ENCODE peak calls at places on chromosomes 5 and 9, in seven cellular contexts. A is posterior cingulate gyrus, K is HuH-7, L is smooth muscle cell of the brain vasculature, Q is endothelial cell, Z is germinal center, R is left ventricle myocardium superior. M is an unnamed sample.

GRCh38 chr9:136688274-136689107 is 1.2 kb upstream of the AGPAT2 start:
- DNase-seq in A (no peak), K (no peak), L (no peak), Q (peak), Z (no peak), R (no peak), M (no peak)

GRCh38 chr5:158392753-158393152 is 533.8 kb upstream of the CLINT1 start:
- DNase-seq in A (no peak), K (no peak), L (no peak), Q (no peak), Z (no peak), R (no peak), M (no peak)

GRCh38 chr5:154540600-154540999 is 62.6 kb upstream of the HAND1 start:
- DNase-seq in A (no peak), K (no peak), L (no peak), Q (no peak), Z (no peak), R (no peak), M (no peak)

GRCh38 chr9:130433168-130433946 is 11.4 kb upstream of the ASS1 start:
- DNase-seq in A (peak), K (peak), L (no peak), Q (peak), Z (peak), R (peak), M (no peak)

GRCh38 chr5:100900796-100901731 is 2.0 kb downstream of the ST8SIA4 start:
- DNase-seq in A (peak), K (no peak), L (no peak), Q (peak), Z (peak), R (peak), M (no peak)

GRCh38 chr5:157459715-157460599 is at the start of gene NIPAL4:
- DNase-seq in A (peak), K (no peak), L (no peak), Q (peak), Z (peak), R (peak), M (no peak)

GRCh38 chr9:27184556-27185351 is 75.7 kb downstream of the TEK start:
- DNase-seq in A (no peak), K (no peak), L (peak), Q (no peak), Z (no peak), R (no peak), M (no peak)

GRCh38 chr5:38719916-38720315 is 125.9 kb upstream of the OSMR start:
- DNase-seq in A (no peak), K (no peak), L (no peak), Q (no peak), Z (no peak), R (no peak), M (no peak)

GRCh38 chr5:142280066-142281011 is 44.5 kb downstream of the SPRY4 start:
- DNase-seq in A (no peak), K (peak), L (peak), Q (peak), Z (no peak), R (peak), M (no peak)

GRCh38 chr5:91417219-91417618 is 34.1 kb upstream of the ARRDC3 start:
- DNase-seq in A (no peak), K (no peak), L (no peak), Q (no peak), Z (no peak), R (no peak), M (no peak)

GRCh38 chr9:114011313-114011712 is 66.8 kb downstream of the AMBP start:
- DNase-seq in A (no peak), K (no peak), L (no peak), Q (peak), Z (no peak), R (no peak), M (no peak)

GRCh38 chr5:132086277-132086794 is 12.7 kb downstream of the CSF2 start:
- DNase-seq in A (no peak), K (no peak), L (peak), Q (no peak), Z (no peak), R (peak), M (peak)

GRCh38 chr9:129866373-129867137 is 31.3 kb downstream of the USP20 start:
- DNase-seq in A (no peak), K (no peak), L (no peak), Q (no peak), Z (no peak), R (no peak), M (no peak)

GRCh38 chr9:37262410-37262809 is 142.0 kb downstream of the ZCCHC7 start:
- DNase-seq in A (no peak), K (peak), L (no peak), Q (peak), Z (no peak), R (no peak), M (no peak)

GRCh38 chr9:38423273-38423938 is 848 bp downstream of the IGFBPL1 start:
- DNase-seq in A (peak), K (no peak), L (no peak), Q (no peak), Z (no peak), R (no peak), M (no peak)

GRCh38 chr9:113221800-113222481 is 597 bp downstream of the SLC31A1 start:
- DNase-seq in A (no peak), K (no peak), L (no peak), Q (no peak), Z (no peak), R (no peak), M (peak)

GRCh38 chr9:135184661-135185459 is 97.4 kb downstream of the OLFM1 start:
- DNase-seq in A (peak), K (no peak), L (no peak), Q (no peak), Z (no peak), R (no peak), M (no peak)

GRCh38 chr9:131179561-131180219 is 54.3 kb downstream of the NUP214 start:
- DNase-seq in A (no peak), K (no peak), L (no peak), Q (no peak), Z (peak), R (no peak), M (no peak)

GRCh38 chr5:142969624-142970439 is 199.7 kb downstream of the ARHGAP26 start:
- DNase-seq in A (no peak), K (no peak), L (no peak), Q (no peak), Z (no peak), R (no peak), M (no peak)

GRCh38 chr5:121027636-121028035 is 563.5 kb downstream of the PRR16 start:
- DNase-seq in A (no peak), K (no peak), L (no peak), Q (no peak), Z (no peak), R (no peak), M (no peak)

GRCh38 chr5:14450055-14450524 is 131.5 kb upstream of the OTULINL start:
- DNase-seq in A (no peak), K (no peak), L (no peak), Q (no peak), Z (no peak), R (peak), M (no peak)

GRCh38 chr5:132408965-132409364 is 39.5 kb downstream of the SLC22A5 start:
- DNase-seq in A (no peak), K (no peak), L (no peak), Q (no peak), Z (no peak), R (no peak), M (no peak)

GRCh38 chr5:119022017-119022745 is 33.8 kb upstream of the DTWD2 start:
- DNase-seq in A (no peak), K (peak), L (no peak), Q (no peak), Z (peak), R (no peak), M (peak)

GRCh38 chr5:32531885-32532520 is 53.4 kb upstream of the SUB1 start:
- DNase-seq in A (peak), K (peak), L (no peak), Q (no peak), Z (no peak), R (no peak), M (no peak)

GRCh38 chr5:56511442-56511841 is 278.3 kb upstream of the ANKRD55 start:
- DNase-seq in A (no peak), K (no peak), L (no peak), Q (no peak), Z (no peak), R (no peak), M (no peak)

GRCh38 chr9:89606049-89606481 is 1.3 kb downstream of the GADD45G start:
- DNase-seq in A (peak), K (no peak), L (no peak), Q (peak), Z (peak), R (peak), M (no peak)

GRCh38 chr5:1041225-1042186 is 32.9 kb downstream of the NKD2 start:
- DNase-seq in A (no peak), K (no peak), L (no peak), Q (no peak), Z (no peak), R (no peak), M (no peak)

GRCh38 chr5:168578006-168578405 is 1.2 kb downstream of the PANK3 start:
- DNase-seq in A (no peak), K (no peak), L (no peak), Q (no peak), Z (no peak), R (no peak), M (no peak)

GRCh38 chr5:54944364-54944763 is 41.0 kb downstream of the ESM1 start:
- DNase-seq in A (no peak), K (peak), L (peak), Q (peak), Z (peak), R (no peak), M (peak)

GRCh38 chr5:142017832-142018427 is 5.1 kb upstream of the GNPDA1 start:
- DNase-seq in A (no peak), K (no peak), L (no peak), Q (no peak), Z (peak), R (no peak), M (no peak)

GRCh38 chr9:20508242-20508641 is 114.1 kb downstream of the MLLT3 start:
- DNase-seq in A (no peak), K (no peak), L (no peak), Q (no peak), Z (no peak), R (no peak), M (no peak)

GRCh38 chr9:90966475-90967150 is 165.0 kb downstream of the SYK start:
- DNase-seq in A (no peak), K (no peak), L (no peak), Q (no peak), Z (no peak), R (no peak), M (no peak)